ENCODE peak calls at places on chromosomes 4 and X, in ten cellular contexts. V, A, J, M, P, Q, U, C, L and F are unnamed samples. For H3K27me3, the result is how much of the 10 kb centered on the place peaks cover.

GRCh38 chr4:151692821-151693504 is 67.8 kb downstream of the GATB start:
- DNase-seq in V (no peak), A (no peak), J (no peak), M (no peak), P (no peak), Q (no peak), U (no peak), C (no peak), L (no peak), F (no peak)

GRCh38 chr4:69894706-69895105 is 34.8 kb upstream of the SULT1E1 start:
- DNase-seq in V (no peak), A (no peak), J (no peak), M (no peak), P (no peak), Q (no peak), U (no peak), C (no peak), L (no peak), F (no peak)

GRCh38 chr4:39043058-39043696 is 11.0 kb upstream of the TMEM156 start:
- DNase-seq in V (no peak), A (no peak), J (no peak), M (no peak), P (no peak), Q (no peak), U (peak), C (no peak), L (no peak), F (peak)

GRCh38 chr4:106914223-106914622 is 121.9 kb downstream of the DKK2 start:
- DNase-seq in V (peak), A (no peak), J (no peak), M (no peak), P (no peak), Q (no peak), U (no peak), C (no peak), L (no peak), F (no peak)

GRCh38 chr4:26086621-26087068 is 172.6 kb downstream of the SMIM20 start:
- DNase-seq in V (no peak), A (no peak), J (peak), M (no peak), P (no peak), Q (no peak), U (no peak), C (no peak), L (no peak), F (no peak)

GRCh38 chrX:106932492-106932923 is 12.3 kb downstream of the CLDN2 start:
- DNase-seq in V (no peak), A (no peak), J (no peak), M (no peak), P (no peak), Q (peak), U (peak), C (no peak), L (no peak), F (no peak)

GRCh38 chr4:139524062-139524631 is 31.9 kb downstream of the SETD7 start:
- DNase-seq in V (no peak), A (no peak), J (no peak), M (no peak), P (no peak), Q (no peak), U (no peak), C (no peak), L (no peak), F (no peak)

GRCh38 chr4:16066586-16067128 is 17.2 kb downstream of the PROM1 start:
- DNase-seq in V (no peak), A (no peak), J (no peak), M (no peak), P (no peak), Q (no peak), U (no peak), C (no peak), L (no peak), F (no peak)

GRCh38 chr4:107709916-107710315 is 10.1 kb downstream of the PAPSS1 start:
- DNase-seq in V (no peak), A (peak), J (no peak), M (no peak), P (no peak), Q (no peak), U (peak), C (no peak), L (no peak), F (no peak)

DNA sequence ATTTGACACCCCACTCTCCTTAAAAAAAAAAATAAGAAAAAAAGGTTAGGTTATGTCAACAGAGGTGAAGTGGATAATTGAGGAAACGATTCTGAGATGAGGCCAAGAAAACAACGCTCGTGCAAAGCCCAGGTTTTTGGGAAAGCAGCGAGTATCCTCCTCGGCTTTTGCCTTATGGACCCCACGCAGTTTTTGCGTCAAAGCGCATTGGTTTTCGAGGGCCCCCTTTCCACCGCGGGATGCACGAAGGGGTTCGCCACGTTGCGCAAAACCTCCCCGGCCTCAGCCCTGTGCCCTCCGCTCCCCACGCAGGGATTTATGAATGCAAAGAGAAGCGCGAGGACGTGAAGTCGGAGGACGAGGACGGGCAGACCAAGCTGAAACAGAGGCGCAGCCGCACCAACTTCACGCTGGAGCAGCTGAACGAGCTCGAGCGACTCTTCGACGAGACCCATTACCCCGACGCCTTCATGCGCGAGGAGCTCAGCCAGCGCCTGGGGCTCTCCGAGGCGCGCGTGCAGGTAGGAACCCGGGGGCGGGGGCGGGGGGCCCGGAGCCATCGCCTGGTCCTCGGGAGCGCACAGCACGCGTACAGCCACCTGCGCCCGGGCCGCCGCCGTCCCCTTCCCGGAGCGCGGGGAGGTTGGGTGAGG is 3.8 kb downstream of the SHOX start:
- DNase-seq in V (no peak), A (no peak), J (no peak), M (no peak), P (no peak), Q (no peak), U (no peak), C (no peak), L (no peak), F (peak)
- H3K27me3 ChIP-seq in V (under half), A (under half), J (under half), M (under half), P (half or more), Q (half or more), U (half or more), C (under half), L (half or more), F (under half)

DNA sequence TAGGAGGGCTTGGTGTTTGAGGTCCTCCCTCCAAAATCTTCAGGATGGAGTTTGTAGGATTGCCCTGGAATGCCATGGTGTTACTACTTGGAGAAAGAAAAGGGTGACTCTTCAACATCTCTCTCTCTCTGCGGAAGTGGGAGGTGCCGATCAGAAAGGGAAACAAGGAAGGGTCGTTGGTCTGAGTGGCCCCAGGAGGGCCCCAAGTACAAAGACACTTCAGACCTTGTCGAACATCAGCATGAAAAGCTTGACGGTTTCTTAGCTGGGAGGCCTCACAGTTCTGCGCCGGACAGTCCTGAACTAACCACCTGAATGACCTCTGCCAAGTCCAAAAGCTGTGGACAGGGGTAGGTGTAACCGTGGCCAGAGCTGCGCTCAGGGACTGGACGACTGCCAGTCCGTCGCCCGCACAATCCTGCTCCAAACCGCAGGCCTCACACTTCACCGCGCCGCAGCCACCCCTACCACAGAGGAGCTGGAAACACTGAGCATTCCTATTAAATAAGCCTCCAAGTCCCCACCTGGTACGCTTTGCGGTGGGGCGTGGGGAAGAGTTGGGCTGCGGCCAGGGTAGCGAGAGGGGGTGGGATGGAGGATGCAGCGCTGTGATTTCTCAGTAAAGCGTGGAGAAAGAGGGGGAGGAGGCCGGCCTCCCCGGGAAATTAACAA is 540 bp upstream of the GSX2 start:
- DNase-seq in V (no peak), A (peak), J (no peak), M (no peak), P (no peak), Q (no peak), U (no peak), C (no peak), L (no peak), F (no peak)
- H3K27me3 ChIP-seq in V (under half), A (under half), J (under half), M (under half), P (half or more), Q (half or more), U (under half), C (under half), L (half or more), F (under half)

GRCh38 chrX:39304746-39305145 is 503.5 kb downstream of the MID1IP1 start:
- DNase-seq in V (no peak), A (no peak), J (no peak), M (no peak), P (no peak), Q (no peak), U (no peak), C (no peak), L (no peak), F (no peak)

GRCh38 chrX:39309721-39310152 is 508.5 kb downstream of the MID1IP1 start:
- DNase-seq in V (peak), A (no peak), J (no peak), M (peak), P (no peak), Q (no peak), U (peak), C (peak), L (no peak), F (peak)

GRCh38 chrX:39309018-39309620 is 507.9 kb downstream of the MID1IP1 start:
- DNase-seq in V (peak), A (no peak), J (no peak), M (peak), P (peak), Q (no peak), U (peak), C (no peak), L (no peak), F (no peak)

GRCh38 chrX:39308126-39308525 is 506.9 kb downstream of the MID1IP1 start:
- DNase-seq in V (no peak), A (no peak), J (no peak), M (no peak), P (no peak), Q (no peak), U (no peak), C (no peak), L (no peak), F (no peak)

DNA sequence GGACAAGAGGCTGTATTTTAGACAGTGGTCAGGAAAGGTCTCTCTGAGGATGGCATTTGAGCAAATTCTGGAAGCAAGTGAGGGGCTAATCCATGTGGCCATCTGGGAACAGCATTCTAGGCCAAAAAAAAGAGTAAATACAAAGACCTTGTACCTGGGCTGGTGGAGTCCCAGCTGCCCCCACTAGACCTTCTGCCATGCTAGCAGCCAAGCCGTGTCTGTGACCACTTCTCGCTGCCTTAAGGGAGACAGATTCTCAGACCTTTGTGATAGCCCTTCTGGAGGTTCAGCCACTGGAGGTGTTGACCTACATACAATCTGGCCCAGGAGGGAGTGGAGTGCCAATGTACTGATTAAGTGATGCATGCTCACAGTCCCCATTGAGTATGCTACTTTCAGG is 506.2 kb downstream of the MID1IP1 start:
- DNase-seq in V (no peak), A (no peak), J (no peak), M (no peak), P (no peak), Q (no peak), U (no peak), C (no peak), L (no peak), F (no peak)
- H3K27me3 ChIP-seq in V (under half), A (under half), J (under half), M (under half), P (half or more), Q (under half), U (under half), C (under half), L (under half), F (under half)

GRCh38 chrX:72306085-72306801 is 529 bp upstream of the CITED1 start:
- DNase-seq in V (no peak), A (no peak), J (no peak), M (no peak), P (no peak), Q (peak), U (no peak), C (no peak), L (no peak), F (no peak)
- H3K27me3 ChIP-seq in V (under half), A (under half), J (under half), M (under half), P (half or more), Q (half or more), U (half or more), C (under half), L (half or more), F (under half)